ENCODE peak calls at places on chromosomes 6 and 20, in five cellular contexts. W, J, D, Z and E are unnamed samples.

GRCh38 chr6:105753184-105754097 is 332.7 kb upstream of the PRDM1 start:
- DNase-seq in W (peak), J (peak), Z (no peak), D (no peak), E (no peak)

GRCh38 chr6:132161283-132161682 is 210.1 kb upstream of the CCN2 start:
- DNase-seq in Z (peak), D (no peak), W (peak), J (peak), E (no peak)

GRCh38 chr6:138405816-138406403 is 1.9 kb downstream of the HEBP2 start:
- DNase-seq in W (no peak), Z (no peak), D (no peak), J (no peak), E (no peak)

GRCh38 chr6:54085047-54085446 is 26.2 kb upstream of the MLIP start:
- DNase-seq in J (no peak), W (no peak), D (no peak), Z (no peak), E (no peak)

GRCh38 chr6:73937805-73938204 is 241.8 kb downstream of the CD109 start:
- DNase-seq in J (no peak), D (no peak), W (no peak), Z (no peak), E (no peak)

GRCh38 chr6:34302929-34303328 is 54.1 kb upstream of the SMIM29 start:
- DNase-seq in D (no peak), W (no peak), J (no peak), Z (no peak), E (no peak)

GRCh38 chr20:58833921-58834320 is 16.8 kb downstream of the GNAS-AS1 start:
- DNase-seq in D (no peak), W (peak), J (no peak), Z (no peak), E (peak)

GRCh38 chr20:62627901-62628612 is 14.2 kb upstream of the SLCO4A1 start:
- DNase-seq in J (no peak), Z (no peak), D (no peak), W (peak), E (no peak)

GRCh38 chr6:31687321-31687720 is 6.5 kb upstream of the LY6G5C start:
- DNase-seq in J (no peak), Z (no peak), D (no peak), W (no peak), E (no peak)

GRCh38 chr6:30861257-30862048 is 22.9 kb upstream of the DDR1 start:
- DNase-seq in J (no peak), W (no peak), Z (no peak), D (no peak), E (no peak)

GRCh38 chr6:66725670-66726069 is 1018.6 kb upstream of the EYS start:
- DNase-seq in D (no peak), Z (no peak), J (no peak), W (no peak), E (no peak)

GRCh38 chr6:29847871-29848630 is 20.4 kb downstream of the HLA-G start:
- DNase-seq in W (peak), J (peak), D (peak), Z (peak), E (peak)

GRCh38 chr20:47113362-47114118 is 218.9 kb downstream of the EYA2 start:
- DNase-seq in D (no peak), J (no peak), W (peak), Z (no peak), E (no peak)

GRCh38 chr6:73565767-73566485 is 45.1 kb upstream of the EEF1A1 start:
- DNase-seq in J (peak), W (no peak), Z (peak), D (peak), E (peak)

GRCh38 chr6:70371454-70372105 is 41.7 kb upstream of the FAM135A start:
- DNase-seq in D (no peak), Z (no peak), J (peak), W (peak), E (peak)

GRCh38 chr6:159157431-159157830 is 11.8 kb upstream of the FNDC1 start:
- DNase-seq in J (no peak), D (no peak), W (no peak), Z (no peak), E (no peak)

GRCh38 chr20:49691818-49692568 is 21.7 kb downstream of the B4GALT5 start:
- DNase-seq in D (no peak), J (no peak), W (no peak), Z (no peak), E (no peak)

DNA sequence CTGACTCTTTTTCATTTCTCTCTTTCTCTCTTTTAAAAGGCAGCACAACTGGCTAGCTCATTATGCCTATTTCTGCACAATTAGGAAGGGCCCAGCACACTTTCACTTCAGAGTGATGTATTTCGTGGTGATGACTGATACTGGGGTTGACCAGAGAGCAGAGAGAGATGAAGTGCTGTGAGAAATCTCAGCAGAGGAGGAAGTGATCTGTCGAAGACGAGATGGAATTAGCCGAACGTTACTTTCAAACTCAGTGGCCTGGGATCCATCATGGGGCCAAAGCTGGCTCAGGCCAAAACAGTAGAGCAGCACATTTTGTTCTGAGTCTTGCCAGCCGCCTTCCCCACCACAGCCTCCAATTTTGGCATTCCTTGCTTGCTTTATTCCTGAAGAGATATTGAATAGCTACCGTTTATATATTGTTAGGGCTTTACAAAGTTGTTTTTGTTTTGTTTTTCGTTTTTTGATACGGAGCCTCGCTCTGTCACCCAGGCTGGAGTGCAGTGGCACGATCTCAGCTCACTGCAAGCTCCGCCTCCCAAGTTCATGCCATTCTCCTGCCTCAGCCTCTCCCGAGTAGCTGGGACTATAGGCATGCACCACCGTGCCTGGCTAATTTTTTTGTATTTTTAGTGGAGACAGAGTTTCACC is 213.2 kb upstream of the ECI2 start:
- DNase-seq in W (peak), J (no peak), Z (no peak), D (no peak), E (no peak)
- H4K8ac ChIP-seq in W (peak), J (no peak), Z (no peak), D (no peak), E (no peak)

DNA sequence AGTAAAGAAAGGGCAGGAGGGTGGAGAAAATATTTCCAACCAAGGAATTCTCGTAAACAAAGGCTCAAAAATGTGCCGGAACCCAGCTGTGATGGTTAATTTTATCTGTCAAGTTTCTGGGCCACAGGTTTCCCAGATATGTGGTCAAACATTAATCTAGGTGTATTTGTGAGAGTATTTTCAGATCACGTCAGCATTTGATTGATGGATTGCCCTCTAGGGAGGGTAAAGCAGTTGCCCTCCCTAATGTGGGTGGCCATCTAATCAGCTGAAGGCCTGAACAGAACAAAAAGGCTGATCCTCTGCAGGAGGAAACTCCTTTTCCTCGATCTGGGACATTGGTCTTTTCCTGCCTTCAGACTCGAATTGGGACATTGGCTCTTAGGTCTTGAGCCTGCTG is 298.7 kb upstream of the TCF21 start:
- DNase-seq in D (no peak), Z (peak), W (no peak), J (no peak), E (no peak)
- H2AK5ac ChIP-seq in D (no peak), Z (no peak), W (no peak), J (no peak), E (no peak)

DNA sequence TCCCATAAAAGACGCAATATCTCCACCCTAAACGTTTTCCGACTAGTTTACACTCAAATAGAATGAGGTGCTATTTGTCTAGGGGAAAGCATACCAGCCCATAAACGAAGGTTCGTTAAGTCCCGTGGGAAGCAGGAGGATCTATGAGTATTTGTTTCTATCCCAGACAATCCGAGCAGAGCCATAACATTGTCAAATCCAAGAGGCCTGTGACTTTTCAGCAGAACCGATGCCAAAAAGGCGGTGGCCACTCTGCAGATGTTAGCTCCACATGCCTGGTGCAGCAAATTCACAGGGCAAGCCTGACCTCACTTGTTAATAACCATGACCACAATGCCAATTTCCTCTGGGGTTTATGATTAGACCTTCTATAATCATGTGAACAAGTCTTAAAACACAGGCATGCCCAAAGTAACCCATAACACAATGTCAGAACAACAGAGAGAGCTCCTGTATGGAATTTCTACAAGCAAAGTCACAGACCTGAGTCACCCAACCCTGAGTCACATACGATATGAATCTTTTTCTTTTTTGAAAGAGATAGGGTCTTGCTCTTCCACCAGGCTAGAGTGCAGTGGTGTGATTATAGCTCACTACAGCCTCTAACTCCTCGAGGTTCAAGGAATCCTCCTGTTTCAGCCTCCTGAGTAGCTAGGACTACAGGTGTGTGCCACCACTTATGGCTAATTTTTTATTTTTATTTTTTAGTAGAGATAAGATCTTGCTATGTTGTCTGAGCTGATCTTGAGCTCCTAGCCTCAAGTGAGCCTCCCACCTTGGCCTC is 123.3 kb downstream of the KIF13A start:
- DNase-seq in Z (no peak), J (peak), W (peak), D (no peak), E (peak)
- H4K8ac ChIP-seq in Z (no peak), J (no peak), W (no peak), D (no peak), E (no peak)

DNA sequence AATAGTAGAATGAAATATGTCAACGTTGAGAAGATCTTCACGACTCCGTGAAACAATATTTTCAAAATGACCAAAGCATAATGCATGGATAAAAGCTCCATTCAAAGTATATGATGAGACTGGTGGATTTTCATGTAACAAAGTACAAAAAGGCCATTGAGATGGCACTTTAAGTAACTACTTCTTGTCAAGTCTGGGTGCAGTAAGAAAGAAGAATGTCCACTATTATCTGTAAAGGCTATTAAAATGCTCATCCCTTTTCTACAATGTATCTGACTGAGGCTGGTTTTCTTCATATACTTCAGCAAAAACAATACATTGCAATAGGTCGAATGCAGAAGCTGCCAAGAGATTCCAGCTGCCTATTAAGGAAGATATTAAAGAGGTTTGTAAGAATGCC is 457.4 kb downstream of the PKHD1 start:
- DNase-seq in J (no peak), D (no peak), Z (no peak), W (no peak), E (no peak)
- H2AK5ac ChIP-seq in J (no peak), D (no peak), Z (no peak), W (no peak), E (no peak)

GRCh38 chr20:913306-913849 is 2.8 kb downstream of the ANGPT4 start:
- DNase-seq in J (no peak), D (no peak), Z (no peak), W (no peak), E (peak)
- H4K8ac ChIP-seq in J (no peak), D (no peak), Z (no peak), W (no peak), E (no peak)

DNA sequence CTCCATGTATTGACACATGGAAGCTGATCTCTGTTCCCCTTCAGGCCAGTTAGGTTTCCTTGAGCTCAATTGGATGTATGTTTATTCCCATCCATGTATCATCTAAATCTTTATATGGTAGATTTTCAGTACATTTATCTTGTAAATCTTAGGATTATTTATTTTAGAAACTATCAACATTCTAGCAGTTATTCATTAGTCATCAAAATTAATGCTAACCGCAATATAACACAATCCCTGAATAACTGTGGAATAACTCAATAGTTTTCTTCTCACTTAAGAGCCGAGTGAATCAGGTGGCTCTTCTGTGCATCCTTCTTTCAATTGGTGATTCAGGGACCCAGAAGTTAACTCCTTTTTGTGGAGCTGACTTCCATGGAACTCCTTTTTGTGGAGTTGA is 15.5 kb upstream of the TBX18 start:
- DNase-seq in W (no peak), Z (no peak), D (no peak), J (no peak), E (no peak)
- H2AK5ac ChIP-seq in W (no peak), Z (no peak), D (no peak), J (no peak), E (no peak)